ENCODE peak calls at places on chromosomes 12 and 14, in six cellular contexts. P, V, Q, M, L and T are unnamed samples.

GRCh38 chr14:33657478-33657877 is 293.4 kb downstream of the EGLN3 start:
- DNase-seq in V (no peak), M (no peak), P (no peak), Q (no peak), L (no peak), T (no peak)

GRCh38 chr12:25769076-25769945 is 189.2 kb upstream of the RASSF8 start:
- DNase-seq in P (no peak), Q (no peak), M (peak; percentile 42), V (no peak), L (peak; percentile 26), T (peak; percentile 25)

GRCh38 chr12:9365296-9365695 is 157.1 kb upstream of the PZP start:
- DNase-seq in L (no peak), V (no peak), M (peak; percentile 51), Q (no peak), P (no peak), T (no peak)

GRCh38 chr12:24113701-24114100 is 164.2 kb upstream of the SOX5 start:
- DNase-seq in L (no peak), M (no peak), Q (no peak), V (no peak), P (no peak), T (no peak)

GRCh38 chr14:105364100-105364708 is 34.1 kb upstream of the TEX22 start:
- DNase-seq in V (peak; percentile 32), P (no peak), Q (no peak), L (no peak), M (no peak), T (no peak)

GRCh38 chr14:102046337-102047278 is 40.2 kb downstream of the HSP90AA1 start:
- DNase-seq in P (no peak), M (peak; percentile 6), Q (peak; percentile 93), V (no peak), L (peak; percentile 90), T (no peak)

GRCh38 chr14:30873308-30874119 is 845 bp upstream of the COCH start:
- DNase-seq in M (no peak), Q (no peak), V (no peak), L (no peak), P (no peak), T (no peak)

GRCh38 chr12:101927042-101927441 is 49.7 kb downstream of the DRAM1 start:
- DNase-seq in L (no peak), P (no peak), M (no peak), V (no peak), Q (no peak), T (no peak)

GRCh38 chr12:105671720-105672119 is 341.2 kb downstream of the C12orf75 start:
- DNase-seq in P (no peak), V (no peak), L (peak; percentile 23), Q (no peak), M (no peak), T (no peak)

GRCh38 chr12:52223411-52224039 is 9.5 kb upstream of the KRT7 start:
- DNase-seq in P (no peak), L (no peak), Q (no peak), V (no peak), M (no peak), T (no peak)

GRCh38 chr14:106228541-106229158 is 702.3 kb downstream of the TMEM121 start:
- DNase-seq in V (no peak), L (no peak), M (no peak), P (no peak), Q (no peak), T (no peak)

GRCh38 chr14:34324363-34324795 is 137.7 kb downstream of the SPTSSA start:
- DNase-seq in L (peak; percentile 67), Q (no peak), V (peak; percentile 34), P (no peak), M (no peak), T (no peak)

GRCh38 chr12:127893875-127894635 is 372.9 kb upstream of the TMEM132C start:
- DNase-seq in P (no peak), Q (no peak), L (no peak), V (peak; percentile 21), M (no peak), T (no peak)

GRCh38 chr14:40847496-40847895 is 759.2 kb upstream of the LRFN5 start:
- DNase-seq in V (no peak), P (no peak), Q (no peak), M (no peak), L (no peak), T (no peak)

GRCh38 chr12:17016116-17016864 is 410.3 kb upstream of the LMO3 start:
- DNase-seq in V (no peak), L (no peak), P (no peak), Q (no peak), M (no peak), T (no peak)

GRCh38 chr14:89618821-89619551 is 202.0 kb upstream of the FOXN3 start:
- DNase-seq in L (peak; percentile 86), V (peak; percentile 69), Q (peak; percentile 74), P (no peak), M (no peak), T (no peak)

GRCh38 chr14:74765721-74766120 is 2.6 kb downstream of the YLPM1 start:
- DNase-seq in P (no peak), M (no peak), Q (no peak), L (no peak), V (peak; percentile 83), T (no peak)

GRCh38 chr12:77060136-77060882 is 5.1 kb downstream of the E2F7 start:
- DNase-seq in P (no peak), Q (no peak), M (no peak), V (no peak), L (no peak), T (no peak)

DNA sequence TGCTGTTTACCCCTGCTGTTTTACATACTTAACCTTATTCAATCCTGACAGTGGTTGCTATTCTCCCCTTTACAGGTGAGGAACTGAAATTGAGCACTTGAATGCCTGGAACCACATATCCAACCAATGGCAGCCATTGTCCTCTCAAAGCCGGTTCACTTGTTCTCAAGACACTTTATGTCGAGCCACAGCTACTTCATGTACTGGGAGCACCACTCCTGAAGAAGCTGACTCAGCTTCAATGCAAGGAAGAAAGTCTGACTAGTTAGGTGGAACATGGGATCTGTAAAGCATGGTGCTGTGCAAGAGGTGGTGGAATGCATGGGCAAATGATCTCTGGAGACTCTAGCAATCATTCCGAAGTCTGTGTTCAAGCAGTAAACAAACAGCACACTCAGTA is 113.9 kb upstream of the CPM start:
- DNase-seq in V (no peak), L (no peak), P (no peak), Q (no peak), M (no peak), T (no peak)
- H3K4me3 ChIP-seq in V (no peak overlapping the region), L (no peak overlapping the region), P (no peak overlapping the region), Q (no peak overlapping the region), M (no peak overlapping the region), T (no peak overlapping the region)

GRCh38 chr14:99190696-99191662 is 81.0 kb downstream of the BCL11B start:
- DNase-seq in V (no peak), Q (no peak), P (no peak), L (no peak), M (no peak), T (no peak)

GRCh38 chr14:99191663-99192621 is 80.1 kb downstream of the BCL11B start:
- DNase-seq in L (peak; percentile 33), P (no peak), Q (peak; percentile 25), M (peak; percentile 79), V (peak; percentile 48), T (peak; percentile 10)

GRCh38 chr14:99194136-99194535 is 77.9 kb downstream of the BCL11B start:
- DNase-seq in M (no peak), V (no peak), P (no peak), L (no peak), Q (no peak), T (no peak)

GRCh38 chr14:99194736-99195135 is 77.3 kb downstream of the BCL11B start:
- DNase-seq in V (no peak), M (no peak), L (no peak), Q (no peak), P (no peak), T (no peak)

DNA sequence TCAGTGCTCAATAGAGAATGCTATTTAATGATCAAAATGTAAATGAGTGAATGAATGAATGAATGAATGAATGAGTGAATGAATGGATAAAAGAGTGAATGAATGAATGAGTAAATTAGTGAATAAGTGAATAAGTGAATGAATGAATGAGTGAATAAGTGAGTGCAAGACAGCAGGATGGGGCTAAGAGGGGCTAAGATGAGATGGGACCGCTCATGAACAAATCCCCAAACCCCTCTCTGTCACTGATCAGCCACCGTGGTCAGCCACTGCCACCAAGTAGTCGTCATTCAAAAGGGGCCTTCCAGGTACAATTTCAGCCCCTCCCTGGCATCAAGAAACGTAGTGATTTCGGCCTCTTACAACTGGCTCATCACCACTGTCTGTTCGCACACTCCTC is 79.2 kb downstream of the BCL11B start:
- DNase-seq in Q (no peak), V (no peak), M (no peak), L (no peak), P (no peak), T (no peak)
- H3K4me3 ChIP-seq in Q (no peak overlapping the region), V (peak overlapping the region; percentile 43), M (no peak overlapping the region), L (no peak overlapping the region), P (no peak overlapping the region), T (no peak overlapping the region)

DNA sequence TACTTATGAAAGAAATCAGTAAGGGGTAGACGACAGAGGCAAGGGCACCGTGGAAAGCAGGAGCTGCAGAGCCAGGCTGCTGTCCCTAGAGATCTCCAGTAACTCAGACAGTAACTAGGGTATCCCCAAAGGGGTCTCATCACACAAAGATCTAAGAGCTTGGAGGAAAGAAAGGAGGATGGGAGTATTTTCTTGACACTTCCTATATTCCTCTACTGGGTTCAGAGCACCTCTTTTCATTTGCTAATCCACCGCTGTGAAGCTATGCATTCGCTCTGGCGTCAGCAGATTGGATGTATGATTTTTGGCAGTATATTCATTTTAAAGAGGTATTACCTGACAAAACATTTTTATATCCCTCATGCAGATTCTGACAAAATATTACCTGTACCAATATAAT is 12.6 kb downstream of the USP44 start:
- DNase-seq in P (no peak), V (no peak), Q (no peak), L (no peak), M (no peak), T (no peak)
- H3K4me3 ChIP-seq in P (no peak overlapping the region), V (no peak overlapping the region), Q (no peak overlapping the region), L (no peak overlapping the region), M (no peak overlapping the region), T (no peak overlapping the region)

GRCh38 chr14:73208846-73209245 is 28.5 kb upstream of the PAPLN start:
- DNase-seq in L (no peak), M (no peak), V (no peak), P (no peak), Q (no peak), T (no peak)

GRCh38 chr14:73211251-73211650 is 26.1 kb upstream of the PAPLN start:
- DNase-seq in M (no peak), V (no peak), L (no peak), P (no peak), Q (no peak), T (no peak)

GRCh38 chr14:73207615-73208014 is 29.7 kb upstream of the PAPLN start:
- DNase-seq in P (no peak), Q (no peak), V (no peak), L (no peak), M (no peak), T (no peak)

GRCh38 chr14:73208390-73208789 is 28.9 kb upstream of the PAPLN start:
- DNase-seq in L (no peak), V (no peak), P (no peak), M (no peak), Q (no peak), T (no peak)

DNA sequence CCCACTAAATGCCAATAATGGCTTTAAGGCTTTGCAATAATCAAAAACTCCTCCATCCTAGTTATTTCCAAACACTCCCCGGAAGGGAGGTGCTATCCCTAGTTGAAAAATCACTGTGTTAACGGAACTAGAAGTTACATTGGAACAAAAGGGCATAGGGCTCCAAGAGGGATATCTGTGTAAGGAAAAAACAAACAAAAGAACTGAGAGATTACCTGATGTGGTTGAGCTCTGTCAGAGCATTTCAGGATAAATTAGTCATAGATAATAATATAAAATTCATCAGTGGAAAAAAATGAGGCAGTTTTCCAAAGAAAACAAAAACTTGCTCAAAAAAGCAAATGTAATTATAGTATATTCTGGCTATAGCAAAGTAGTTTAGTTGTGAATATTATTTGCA is 27.4 kb upstream of the PAPLN start:
- DNase-seq in V (no peak), M (peak; percentile 36), L (no peak), P (no peak), Q (no peak), T (no peak)
- H3K4me3 ChIP-seq in V (no peak overlapping the region), M (no peak overlapping the region), L (no peak overlapping the region), P (no peak overlapping the region), Q (no peak overlapping the region), T (no peak overlapping the region)